ENCODE peak calls at places on chromosome 15, in nine cellular contexts. One of them, this sample, is unnamed.

GRCh38 chr15:71752604-71753289 is 57.6 kb upstream of the NR2E3 start:
- DNase-seq in activated CD8-positive, alpha-beta memory T cell treated with anti-CD3 and anti-CD28 coated beads, Interleukin-2, amount 10 ng/mL, durations not matched to agents 7 days and 5 days: peak; percentile 70
- DNase-seq in aorta: peak; percentile 82
- DNase-seq in heart left ventricle: no peak
- DNase-seq in stimulated activated naive B cell treated with anti-CD40 and anti-IgM and Interleukin-4, amounts not matched to agents 10 μg/mL and 1 μg/mL and 100 μg/mL, for 72 hours: no peak
- DNase-seq in SIG-M5: no peak
- DNase-seq in prostate gland: peak; percentile 47
- DNase-seq in HEK293T: peak; percentile 48
- DNase-seq in effector CD4-positive, alpha-beta T cell: no peak
- DNase-seq in this sample: no peak

GRCh38 chr15:29681486-29681845 is 140.8 kb downstream of the TJP1 start:
- DNase-seq in activated CD8-positive, alpha-beta memory T cell treated with anti-CD3 and anti-CD28 coated beads, Interleukin-2, amount 10 ng/mL, durations not matched to agents 7 days and 5 days: no peak
- DNase-seq in aorta: no peak
- DNase-seq in heart left ventricle: no peak
- DNase-seq in stimulated activated naive B cell treated with anti-CD40 and anti-IgM and Interleukin-4, amounts not matched to agents 10 μg/mL and 1 μg/mL and 100 μg/mL, for 72 hours: no peak
- DNase-seq in SIG-M5: no peak
- DNase-seq in prostate gland: no peak
- DNase-seq in HEK293T: no peak
- DNase-seq in effector CD4-positive, alpha-beta T cell: no peak
- DNase-seq in this sample: no peak

GRCh38 chr15:22831473-22831872 is 7.0 kb upstream of the NIPA2 start:
- DNase-seq in activated CD8-positive, alpha-beta memory T cell treated with anti-CD3 and anti-CD28 coated beads, Interleukin-2, amount 10 ng/mL, durations not matched to agents 7 days and 5 days: no peak
- DNase-seq in aorta: no peak
- DNase-seq in heart left ventricle: no peak
- DNase-seq in stimulated activated naive B cell treated with anti-CD40 and anti-IgM and Interleukin-4, amounts not matched to agents 10 μg/mL and 1 μg/mL and 100 μg/mL, for 72 hours: no peak
- DNase-seq in SIG-M5: no peak
- DNase-seq in prostate gland: no peak
- DNase-seq in HEK293T: no peak
- DNase-seq in effector CD4-positive, alpha-beta T cell: no peak
- DNase-seq in this sample: no peak

GRCh38 chr15:95869920-95870319 is 460.6 kb upstream of the NR2F2 start:
- DNase-seq in activated CD8-positive, alpha-beta memory T cell treated with anti-CD3 and anti-CD28 coated beads, Interleukin-2, amount 10 ng/mL, durations not matched to agents 7 days and 5 days: peak; percentile 71
- DNase-seq in aorta: no peak
- DNase-seq in heart left ventricle: no peak
- DNase-seq in stimulated activated naive B cell treated with anti-CD40 and anti-IgM and Interleukin-4, amounts not matched to agents 10 μg/mL and 1 μg/mL and 100 μg/mL, for 72 hours: no peak
- DNase-seq in SIG-M5: no peak
- DNase-seq in prostate gland: no peak
- DNase-seq in HEK293T: no peak
- DNase-seq in effector CD4-positive, alpha-beta T cell: no peak
- DNase-seq in this sample: no peak

GRCh38 chr15:63912061-63912615 is 78.4 kb upstream of the HERC1 start:
- DNase-seq in activated CD8-positive, alpha-beta memory T cell treated with anti-CD3 and anti-CD28 coated beads, Interleukin-2, amount 10 ng/mL, durations not matched to agents 7 days and 5 days: no peak
- DNase-seq in aorta: peak; percentile 65
- DNase-seq in heart left ventricle: no peak
- DNase-seq in stimulated activated naive B cell treated with anti-CD40 and anti-IgM and Interleukin-4, amounts not matched to agents 10 μg/mL and 1 μg/mL and 100 μg/mL, for 72 hours: no peak
- DNase-seq in SIG-M5: no peak
- DNase-seq in prostate gland: no peak
- DNase-seq in HEK293T: no peak
- DNase-seq in effector CD4-positive, alpha-beta T cell: no peak
- DNase-seq in this sample: no peak

GRCh38 chr15:75138016-75138999 is 63.4 kb upstream of the C15orf39 start:
- DNase-seq in activated CD8-positive, alpha-beta memory T cell treated with anti-CD3 and anti-CD28 coated beads, Interleukin-2, amount 10 ng/mL, durations not matched to agents 7 days and 5 days: no peak
- DNase-seq in aorta: peak; percentile 43
- DNase-seq in heart left ventricle: no peak
- DNase-seq in stimulated activated naive B cell treated with anti-CD40 and anti-IgM and Interleukin-4, amounts not matched to agents 10 μg/mL and 1 μg/mL and 100 μg/mL, for 72 hours: no peak
- DNase-seq in SIG-M5: no peak
- DNase-seq in prostate gland: no peak
- DNase-seq in HEK293T: no peak
- DNase-seq in effector CD4-positive, alpha-beta T cell: no peak
- DNase-seq in this sample: peak; percentile 69

GRCh38 chr15:39239562-39239961 is 341.3 kb upstream of the THBS1 start:
- DNase-seq in activated CD8-positive, alpha-beta memory T cell treated with anti-CD3 and anti-CD28 coated beads, Interleukin-2, amount 10 ng/mL, durations not matched to agents 7 days and 5 days: no peak
- DNase-seq in aorta: no peak
- DNase-seq in heart left ventricle: no peak
- DNase-seq in stimulated activated naive B cell treated with anti-CD40 and anti-IgM and Interleukin-4, amounts not matched to agents 10 μg/mL and 1 μg/mL and 100 μg/mL, for 72 hours: no peak
- DNase-seq in SIG-M5: no peak
- DNase-seq in prostate gland: no peak
- DNase-seq in HEK293T: no peak
- DNase-seq in effector CD4-positive, alpha-beta T cell: no peak
- DNase-seq in this sample: no peak

GRCh38 chr15:85520650-85521049 is 140.2 kb downstream of the AKAP13 start:
- DNase-seq in activated CD8-positive, alpha-beta memory T cell treated with anti-CD3 and anti-CD28 coated beads, Interleukin-2, amount 10 ng/mL, durations not matched to agents 7 days and 5 days: no peak
- DNase-seq in aorta: no peak
- DNase-seq in heart left ventricle: no peak
- DNase-seq in stimulated activated naive B cell treated with anti-CD40 and anti-IgM and Interleukin-4, amounts not matched to agents 10 μg/mL and 1 μg/mL and 100 μg/mL, for 72 hours: no peak
- DNase-seq in SIG-M5: no peak
- DNase-seq in prostate gland: no peak
- DNase-seq in HEK293T: no peak
- DNase-seq in effector CD4-positive, alpha-beta T cell: no peak
- DNase-seq in this sample: no peak

GRCh38 chr15:97900006-97900405 is 60.5 kb upstream of the ARRDC4 start:
- DNase-seq in activated CD8-positive, alpha-beta memory T cell treated with anti-CD3 and anti-CD28 coated beads, Interleukin-2, amount 10 ng/mL, durations not matched to agents 7 days and 5 days: no peak
- DNase-seq in aorta: no peak
- DNase-seq in heart left ventricle: no peak
- DNase-seq in stimulated activated naive B cell treated with anti-CD40 and anti-IgM and Interleukin-4, amounts not matched to agents 10 μg/mL and 1 μg/mL and 100 μg/mL, for 72 hours: no peak
- DNase-seq in SIG-M5: no peak
- DNase-seq in prostate gland: no peak
- DNase-seq in HEK293T: no peak
- DNase-seq in effector CD4-positive, alpha-beta T cell: no peak
- DNase-seq in this sample: no peak

GRCh38 chr15:25597576-25597975 is 158.8 kb upstream of the UBE3A start:
- DNase-seq in activated CD8-positive, alpha-beta memory T cell treated with anti-CD3 and anti-CD28 coated beads, Interleukin-2, amount 10 ng/mL, durations not matched to agents 7 days and 5 days: no peak
- DNase-seq in aorta: no peak
- DNase-seq in heart left ventricle: no peak
- DNase-seq in stimulated activated naive B cell treated with anti-CD40 and anti-IgM and Interleukin-4, amounts not matched to agents 10 μg/mL and 1 μg/mL and 100 μg/mL, for 72 hours: no peak
- DNase-seq in SIG-M5: no peak
- DNase-seq in prostate gland: no peak
- DNase-seq in HEK293T: no peak
- DNase-seq in effector CD4-positive, alpha-beta T cell: no peak
- DNase-seq in this sample: no peak

GRCh38 chr15:99658000-99658399 is 75.2 kb downstream of the LYSMD4 start:
- DNase-seq in activated CD8-positive, alpha-beta memory T cell treated with anti-CD3 and anti-CD28 coated beads, Interleukin-2, amount 10 ng/mL, durations not matched to agents 7 days and 5 days: no peak
- DNase-seq in aorta: no peak
- DNase-seq in heart left ventricle: no peak
- DNase-seq in stimulated activated naive B cell treated with anti-CD40 and anti-IgM and Interleukin-4, amounts not matched to agents 10 μg/mL and 1 μg/mL and 100 μg/mL, for 72 hours: no peak
- DNase-seq in SIG-M5: no peak
- DNase-seq in prostate gland: no peak
- DNase-seq in HEK293T: no peak
- DNase-seq in effector CD4-positive, alpha-beta T cell: no peak
- DNase-seq in this sample: no peak

GRCh38 chr15:92693922-92694331 is 38.4 kb upstream of the FAM174B start:
- DNase-seq in activated CD8-positive, alpha-beta memory T cell treated with anti-CD3 and anti-CD28 coated beads, Interleukin-2, amount 10 ng/mL, durations not matched to agents 7 days and 5 days: no peak
- DNase-seq in aorta: no peak
- DNase-seq in heart left ventricle: no peak
- DNase-seq in stimulated activated naive B cell treated with anti-CD40 and anti-IgM and Interleukin-4, amounts not matched to agents 10 μg/mL and 1 μg/mL and 100 μg/mL, for 72 hours: no peak
- DNase-seq in SIG-M5: no peak
- DNase-seq in prostate gland: no peak
- DNase-seq in HEK293T: peak; percentile 74
- DNase-seq in effector CD4-positive, alpha-beta T cell: no peak
- DNase-seq in this sample: no peak

GRCh38 chr15:100929641-100930042 is 10.5 kb downstream of the LRRK1 start:
- DNase-seq in activated CD8-positive, alpha-beta memory T cell treated with anti-CD3 and anti-CD28 coated beads, Interleukin-2, amount 10 ng/mL, durations not matched to agents 7 days and 5 days: no peak
- DNase-seq in aorta: no peak
- DNase-seq in heart left ventricle: no peak
- DNase-seq in stimulated activated naive B cell treated with anti-CD40 and anti-IgM and Interleukin-4, amounts not matched to agents 10 μg/mL and 1 μg/mL and 100 μg/mL, for 72 hours: no peak
- DNase-seq in SIG-M5: no peak
- DNase-seq in prostate gland: peak; percentile 49
- DNase-seq in HEK293T: no peak
- DNase-seq in effector CD4-positive, alpha-beta T cell: no peak
- DNase-seq in this sample: no peak

GRCh38 chr15:88986949-88987589 is 73.9 kb upstream of the MFGE8 start:
- DNase-seq in activated CD8-positive, alpha-beta memory T cell treated with anti-CD3 and anti-CD28 coated beads, Interleukin-2, amount 10 ng/mL, durations not matched to agents 7 days and 5 days: no peak
- DNase-seq in aorta: no peak
- DNase-seq in heart left ventricle: no peak
- DNase-seq in stimulated activated naive B cell treated with anti-CD40 and anti-IgM and Interleukin-4, amounts not matched to agents 10 μg/mL and 1 μg/mL and 100 μg/mL, for 72 hours: no peak
- DNase-seq in SIG-M5: no peak
- DNase-seq in prostate gland: no peak
- DNase-seq in HEK293T: no peak
- DNase-seq in effector CD4-positive, alpha-beta T cell: no peak
- DNase-seq in this sample: no peak

GRCh38 chr15:98893407-98893806 is 114.2 kb downstream of the PGPEP1L start:
- DNase-seq in activated CD8-positive, alpha-beta memory T cell treated with anti-CD3 and anti-CD28 coated beads, Interleukin-2, amount 10 ng/mL, durations not matched to agents 7 days and 5 days: no peak
- DNase-seq in aorta: no peak
- DNase-seq in heart left ventricle: no peak
- DNase-seq in stimulated activated naive B cell treated with anti-CD40 and anti-IgM and Interleukin-4, amounts not matched to agents 10 μg/mL and 1 μg/mL and 100 μg/mL, for 72 hours: no peak
- DNase-seq in SIG-M5: no peak
- DNase-seq in prostate gland: no peak
- DNase-seq in HEK293T: no peak
- DNase-seq in effector CD4-positive, alpha-beta T cell: no peak
- DNase-seq in this sample: no peak

GRCh38 chr15:75235051-75235673 is 23.0 kb upstream of the GOLGA6C start:
- DNase-seq in activated CD8-positive, alpha-beta memory T cell treated with anti-CD3 and anti-CD28 coated beads, Interleukin-2, amount 10 ng/mL, durations not matched to agents 7 days and 5 days: peak; percentile 30
- DNase-seq in aorta: no peak
- DNase-seq in heart left ventricle: no peak
- DNase-seq in stimulated activated naive B cell treated with anti-CD40 and anti-IgM and Interleukin-4, amounts not matched to agents 10 μg/mL and 1 μg/mL and 100 μg/mL, for 72 hours: no peak
- DNase-seq in SIG-M5: no peak
- DNase-seq in prostate gland: no peak
- DNase-seq in HEK293T: no peak
- DNase-seq in effector CD4-positive, alpha-beta T cell: no peak
- DNase-seq in this sample: no peak

GRCh38 chr15:62063851-62064635 is 2.7 kb upstream of the C2CD4A start:
- DNase-seq in activated CD8-positive, alpha-beta memory T cell treated with anti-CD3 and anti-CD28 coated beads, Interleukin-2, amount 10 ng/mL, durations not matched to agents 7 days and 5 days: no peak
- DNase-seq in aorta: no peak
- DNase-seq in heart left ventricle: no peak
- DNase-seq in stimulated activated naive B cell treated with anti-CD40 and anti-IgM and Interleukin-4, amounts not matched to agents 10 μg/mL and 1 μg/mL and 100 μg/mL, for 72 hours: no peak
- DNase-seq in SIG-M5: no peak
- DNase-seq in prostate gland: no peak
- DNase-seq in HEK293T: no peak
- DNase-seq in effector CD4-positive, alpha-beta T cell: no peak
- DNase-seq in this sample: no peak

GRCh38 chr15:35654334-35654733 is 108.4 kb upstream of the DPH6 start:
- DNase-seq in activated CD8-positive, alpha-beta memory T cell treated with anti-CD3 and anti-CD28 coated beads, Interleukin-2, amount 10 ng/mL, durations not matched to agents 7 days and 5 days: no peak
- DNase-seq in aorta: no peak
- DNase-seq in heart left ventricle: no peak
- DNase-seq in stimulated activated naive B cell treated with anti-CD40 and anti-IgM and Interleukin-4, amounts not matched to agents 10 μg/mL and 1 μg/mL and 100 μg/mL, for 72 hours: no peak
- DNase-seq in SIG-M5: no peak
- DNase-seq in prostate gland: no peak
- DNase-seq in HEK293T: no peak
- DNase-seq in effector CD4-positive, alpha-beta T cell: no peak
- DNase-seq in this sample: no peak

GRCh38 chr15:74333662-74334061 is 33.8 kb downstream of the CYP11A1 start:
- DNase-seq in activated CD8-positive, alpha-beta memory T cell treated with anti-CD3 and anti-CD28 coated beads, Interleukin-2, amount 10 ng/mL, durations not matched to agents 7 days and 5 days: no peak
- DNase-seq in aorta: peak; percentile 69
- DNase-seq in heart left ventricle: no peak
- DNase-seq in stimulated activated naive B cell treated with anti-CD40 and anti-IgM and Interleukin-4, amounts not matched to agents 10 μg/mL and 1 μg/mL and 100 μg/mL, for 72 hours: no peak
- DNase-seq in SIG-M5: no peak
- DNase-seq in prostate gland: no peak
- DNase-seq in HEK293T: no peak
- DNase-seq in effector CD4-positive, alpha-beta T cell: no peak
- DNase-seq in this sample: no peak

GRCh38 chr15:101490922-101491738 is 1.6 kb upstream of the PCSK6 start:
- DNase-seq in activated CD8-positive, alpha-beta memory T cell treated with anti-CD3 and anti-CD28 coated beads, Interleukin-2, amount 10 ng/mL, durations not matched to agents 7 days and 5 days: peak; percentile 31
- DNase-seq in aorta: no peak
- DNase-seq in heart left ventricle: no peak
- DNase-seq in stimulated activated naive B cell treated with anti-CD40 and anti-IgM and Interleukin-4, amounts not matched to agents 10 μg/mL and 1 μg/mL and 100 μg/mL, for 72 hours: no peak
- DNase-seq in SIG-M5: no peak
- DNase-seq in prostate gland: no peak
- DNase-seq in HEK293T: no peak
- DNase-seq in effector CD4-positive, alpha-beta T cell: no peak
- DNase-seq in this sample: no peak

GRCh38 chr15:99002226-99002625 is 5.4 kb downstream of the PGPEP1L start:
- DNase-seq in activated CD8-positive, alpha-beta memory T cell treated with anti-CD3 and anti-CD28 coated beads, Interleukin-2, amount 10 ng/mL, durations not matched to agents 7 days and 5 days: no peak
- DNase-seq in aorta: no peak
- DNase-seq in heart left ventricle: no peak
- DNase-seq in stimulated activated naive B cell treated with anti-CD40 and anti-IgM and Interleukin-4, amounts not matched to agents 10 μg/mL and 1 μg/mL and 100 μg/mL, for 72 hours: no peak
- DNase-seq in SIG-M5: no peak
- DNase-seq in prostate gland: no peak
- DNase-seq in HEK293T: no peak
- DNase-seq in effector CD4-positive, alpha-beta T cell: no peak
- DNase-seq in this sample: no peak

GRCh38 chr15:47963265-47963664 is 157.5 kb upstream of the SLC24A5 start:
- DNase-seq in activated CD8-positive, alpha-beta memory T cell treated with anti-CD3 and anti-CD28 coated beads, Interleukin-2, amount 10 ng/mL, durations not matched to agents 7 days and 5 days: no peak
- DNase-seq in aorta: no peak
- DNase-seq in heart left ventricle: no peak
- DNase-seq in stimulated activated naive B cell treated with anti-CD40 and anti-IgM and Interleukin-4, amounts not matched to agents 10 μg/mL and 1 μg/mL and 100 μg/mL, for 72 hours: no peak
- DNase-seq in SIG-M5: no peak
- DNase-seq in prostate gland: no peak
- DNase-seq in HEK293T: no peak
- DNase-seq in effector CD4-positive, alpha-beta T cell: no peak
- DNase-seq in this sample: no peak

GRCh38 chr15:85551221-85551832 is 170.9 kb downstream of the AKAP13 start:
- DNase-seq in activated CD8-positive, alpha-beta memory T cell treated with anti-CD3 and anti-CD28 coated beads, Interleukin-2, amount 10 ng/mL, durations not matched to agents 7 days and 5 days: no peak
- DNase-seq in aorta: no peak
- DNase-seq in heart left ventricle: no peak
- DNase-seq in stimulated activated naive B cell treated with anti-CD40 and anti-IgM and Interleukin-4, amounts not matched to agents 10 μg/mL and 1 μg/mL and 100 μg/mL, for 72 hours: no peak
- DNase-seq in SIG-M5: no peak
- DNase-seq in prostate gland: no peak
- DNase-seq in HEK293T: no peak
- DNase-seq in effector CD4-positive, alpha-beta T cell: no peak
- DNase-seq in this sample: no peak

GRCh38 chr15:89665449-89666146 is 10.3 kb upstream of the KIF7 start:
- DNase-seq in activated CD8-positive, alpha-beta memory T cell treated with anti-CD3 and anti-CD28 coated beads, Interleukin-2, amount 10 ng/mL, durations not matched to agents 7 days and 5 days: no peak
- DNase-seq in aorta: peak; percentile 91
- DNase-seq in heart left ventricle: peak; percentile 70
- DNase-seq in stimulated activated naive B cell treated with anti-CD40 and anti-IgM and Interleukin-4, amounts not matched to agents 10 μg/mL and 1 μg/mL and 100 μg/mL, for 72 hours: no peak
- DNase-seq in SIG-M5: no peak
- DNase-seq in prostate gland: peak; percentile 18
- DNase-seq in HEK293T: peak; percentile 72
- DNase-seq in effector CD4-positive, alpha-beta T cell: no peak
- DNase-seq in this sample: peak; percentile 80

GRCh38 chr15:48678851-48679250 is 33.3 kb upstream of the FBN1 start:
- DNase-seq in activated CD8-positive, alpha-beta memory T cell treated with anti-CD3 and anti-CD28 coated beads, Interleukin-2, amount 10 ng/mL, durations not matched to agents 7 days and 5 days: no peak
- DNase-seq in aorta: no peak
- DNase-seq in heart left ventricle: no peak
- DNase-seq in stimulated activated naive B cell treated with anti-CD40 and anti-IgM and Interleukin-4, amounts not matched to agents 10 μg/mL and 1 μg/mL and 100 μg/mL, for 72 hours: no peak
- DNase-seq in SIG-M5: no peak
- DNase-seq in prostate gland: no peak
- DNase-seq in HEK293T: no peak
- DNase-seq in effector CD4-positive, alpha-beta T cell: no peak
- DNase-seq in this sample: no peak

GRCh38 chr15:66661432-66662096 is 40.5 kb upstream of the SMAD6 start:
- DNase-seq in activated CD8-positive, alpha-beta memory T cell treated with anti-CD3 and anti-CD28 coated beads, Interleukin-2, amount 10 ng/mL, durations not matched to agents 7 days and 5 days: no peak
- DNase-seq in aorta: no peak
- DNase-seq in heart left ventricle: peak; percentile 76
- DNase-seq in stimulated activated naive B cell treated with anti-CD40 and anti-IgM and Interleukin-4, amounts not matched to agents 10 μg/mL and 1 μg/mL and 100 μg/mL, for 72 hours: no peak
- DNase-seq in SIG-M5: no peak
- DNase-seq in prostate gland: no peak
- DNase-seq in HEK293T: no peak
- DNase-seq in effector CD4-positive, alpha-beta T cell: no peak
- DNase-seq in this sample: no peak

GRCh38 chr15:80967451-80967850 is 22.2 kb downstream of the MESD start:
- DNase-seq in activated CD8-positive, alpha-beta memory T cell treated with anti-CD3 and anti-CD28 coated beads, Interleukin-2, amount 10 ng/mL, durations not matched to agents 7 days and 5 days: no peak
- DNase-seq in aorta: no peak
- DNase-seq in heart left ventricle: no peak
- DNase-seq in stimulated activated naive B cell treated with anti-CD40 and anti-IgM and Interleukin-4, amounts not matched to agents 10 μg/mL and 1 μg/mL and 100 μg/mL, for 72 hours: no peak
- DNase-seq in SIG-M5: no peak
- DNase-seq in prostate gland: no peak
- DNase-seq in HEK293T: no peak
- DNase-seq in effector CD4-positive, alpha-beta T cell: no peak
- DNase-seq in this sample: no peak

This sample was measured in ovary.